ENCODE peak calls at places on chromosomes 12 and 14, in eight cellular contexts. One of them, this sample, is unnamed.
A peak's percentile ranks its signal among the peaks of the same experiment; 100 is the strongest.

GRCh38 chr12:111180830-111181726 is 187.8 kb downstream of the PHETA1 start:
- DNase-seq in astrocyte of the cerebellum: no peak
- DNase-seq in GM12865: no peak
- DNase-seq in neural progenitor cell: no peak
- DNase-seq in tibial artery: peak; percentile 89
- DNase-seq in AG10803: peak; percentile 37
- DNase-seq in astrocyte of the spinal cord: no peak
- DNase-seq in kidney: peak; percentile 91
- DNase-seq in this sample: peak; percentile 14

GRCh38 chr12:102107970-102108369 is 11.9 kb downstream of the NUP37 start:
- DNase-seq in astrocyte of the cerebellum: no peak
- DNase-seq in GM12865: no peak
- DNase-seq in neural progenitor cell: no peak
- DNase-seq in tibial artery: no peak
- DNase-seq in AG10803: no peak
- DNase-seq in astrocyte of the spinal cord: no peak
- DNase-seq in kidney: no peak
- DNase-seq in this sample: peak; percentile 12

GRCh38 chr12:13186292-13186691 is 10.2 kb upstream of the EMP1 start:
- DNase-seq in astrocyte of the cerebellum: no peak
- DNase-seq in GM12865: no peak
- DNase-seq in neural progenitor cell: no peak
- DNase-seq in tibial artery: no peak
- DNase-seq in AG10803: no peak
- DNase-seq in astrocyte of the spinal cord: no peak
- DNase-seq in kidney: no peak
- DNase-seq in this sample: no peak

GRCh38 chr12:15532364-15532977 is 210.2 kb downstream of the PTPRO start:
- DNase-seq in astrocyte of the cerebellum: peak; percentile 29
- DNase-seq in GM12865: peak; percentile 66
- DNase-seq in neural progenitor cell: peak; percentile 72
- DNase-seq in tibial artery: no peak
- DNase-seq in AG10803: peak; percentile 75
- DNase-seq in astrocyte of the spinal cord: peak; percentile 76
- DNase-seq in kidney: no peak
- DNase-seq in this sample: peak; percentile 84

GRCh38 chr14:50830044-50830931 is 674 bp downstream of the NIN start:
- DNase-seq in astrocyte of the cerebellum: no peak
- DNase-seq in GM12865: peak; percentile 78
- DNase-seq in neural progenitor cell: peak; percentile 92
- DNase-seq in tibial artery: peak; percentile 61
- DNase-seq in AG10803: peak; percentile 44
- DNase-seq in astrocyte of the spinal cord: peak; percentile 45
- DNase-seq in kidney: peak; percentile 85
- DNase-seq in this sample: peak; percentile 37

GRCh38 chr12:67208326-67209067 is 60.7 kb upstream of the CAND1 start:
- DNase-seq in astrocyte of the cerebellum: no peak
- DNase-seq in GM12865: no peak
- DNase-seq in neural progenitor cell: no peak
- DNase-seq in tibial artery: no peak
- DNase-seq in AG10803: no peak
- DNase-seq in astrocyte of the spinal cord: no peak
- DNase-seq in kidney: no peak
- DNase-seq in this sample: no peak

GRCh38 chr14:86766469-86766868 is 1226.5 kb downstream of the GALC start:
- DNase-seq in astrocyte of the cerebellum: no peak
- DNase-seq in GM12865: no peak
- DNase-seq in neural progenitor cell: no peak
- DNase-seq in tibial artery: no peak
- DNase-seq in AG10803: no peak
- DNase-seq in astrocyte of the spinal cord: no peak
- DNase-seq in kidney: no peak
- DNase-seq in this sample: no peak

GRCh38 chr12:113466770-113467153 is 4.9 kb downstream of the LHX5 start:
- DNase-seq in astrocyte of the cerebellum: no peak
- DNase-seq in GM12865: no peak
- DNase-seq in neural progenitor cell: no peak
- DNase-seq in tibial artery: no peak
- DNase-seq in AG10803: no peak
- DNase-seq in astrocyte of the spinal cord: no peak
- DNase-seq in kidney: no peak
- DNase-seq in this sample: no peak

GRCh38 chr12:3527181-3527580 is 36.2 kb downstream of the PRMT8 start:
- DNase-seq in astrocyte of the cerebellum: no peak
- DNase-seq in GM12865: no peak
- DNase-seq in neural progenitor cell: no peak
- DNase-seq in tibial artery: no peak
- DNase-seq in AG10803: peak; percentile 29
- DNase-seq in astrocyte of the spinal cord: peak; percentile 66
- DNase-seq in kidney: no peak
- DNase-seq in this sample: peak; percentile 70

GRCh38 chr12:25801621-25802243 is 156.8 kb upstream of the RASSF8 start:
- DNase-seq in astrocyte of the cerebellum: no peak
- DNase-seq in GM12865: no peak
- DNase-seq in neural progenitor cell: no peak
- DNase-seq in tibial artery: no peak
- DNase-seq in AG10803: no peak
- DNase-seq in astrocyte of the spinal cord: no peak
- DNase-seq in kidney: no peak
- DNase-seq in this sample: no peak

GRCh38 chr14:56300495-56300894 is 182.3 kb downstream of the PELI2 start:
- DNase-seq in astrocyte of the cerebellum: peak; percentile 48
- DNase-seq in GM12865: no peak
- DNase-seq in neural progenitor cell: no peak
- DNase-seq in tibial artery: no peak
- DNase-seq in AG10803: peak; percentile 17
- DNase-seq in astrocyte of the spinal cord: peak; percentile 47
- DNase-seq in kidney: no peak
- DNase-seq in this sample: peak; percentile 43

DNA sequence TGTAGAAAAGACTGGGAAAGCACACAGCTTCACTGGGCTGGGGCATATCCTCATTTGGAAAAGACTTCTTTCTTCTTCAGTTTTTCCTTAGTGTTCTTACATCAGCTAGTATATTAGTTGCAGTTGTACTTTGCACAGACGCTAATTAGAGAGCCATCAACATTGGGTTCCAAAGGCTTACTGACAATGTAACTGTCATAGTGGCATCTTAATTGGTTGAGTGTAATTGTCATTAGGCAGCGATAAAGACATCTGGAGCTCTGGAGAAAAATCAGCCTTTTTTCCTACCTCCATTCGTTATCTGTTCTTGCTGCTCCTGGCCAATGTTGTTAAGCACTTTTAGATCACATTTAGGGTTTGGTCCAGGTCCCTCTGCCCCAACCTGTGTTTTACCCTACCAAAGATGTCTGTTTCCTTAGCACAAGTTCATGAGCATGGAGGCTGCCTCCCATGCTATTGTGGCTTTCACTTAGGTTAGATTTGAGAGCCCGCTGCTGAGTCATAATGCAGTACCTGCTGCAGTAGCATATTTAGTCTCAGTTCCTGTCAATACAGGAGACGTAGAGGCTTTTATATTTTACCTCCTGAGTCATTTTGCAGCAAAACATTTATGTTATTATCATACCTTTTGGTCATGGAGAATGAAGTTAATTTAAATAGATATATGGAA is 49.2 kb downstream of the FBXW8 start:
- DNase-seq in astrocyte of the cerebellum: no peak
- DNase-seq in GM12865: peak; percentile 85
- DNase-seq in neural progenitor cell: no peak
- DNase-seq in tibial artery: no peak
- DNase-seq in AG10803: no peak
- DNase-seq in astrocyte of the spinal cord: no peak
- DNase-seq in kidney: no peak
- DNase-seq in this sample: no peak
- H3K4me3 ChIP-seq in astrocyte of the cerebellum: no peak overlapping the region
- H3K4me3 ChIP-seq in GM12865: no peak overlapping the region
- H3K4me3 ChIP-seq in neural progenitor cell: no peak overlapping the region
- H3K4me3 ChIP-seq in tibial artery: no peak overlapping the region
- H3K4me3 ChIP-seq in AG10803: no peak overlapping the region
- H3K4me3 ChIP-seq in astrocyte of the spinal cord: no peak overlapping the region
- H3K4me3 ChIP-seq in kidney: no peak overlapping the region
- H3K4me3 ChIP-seq in this sample: no peak overlapping the region

DNA sequence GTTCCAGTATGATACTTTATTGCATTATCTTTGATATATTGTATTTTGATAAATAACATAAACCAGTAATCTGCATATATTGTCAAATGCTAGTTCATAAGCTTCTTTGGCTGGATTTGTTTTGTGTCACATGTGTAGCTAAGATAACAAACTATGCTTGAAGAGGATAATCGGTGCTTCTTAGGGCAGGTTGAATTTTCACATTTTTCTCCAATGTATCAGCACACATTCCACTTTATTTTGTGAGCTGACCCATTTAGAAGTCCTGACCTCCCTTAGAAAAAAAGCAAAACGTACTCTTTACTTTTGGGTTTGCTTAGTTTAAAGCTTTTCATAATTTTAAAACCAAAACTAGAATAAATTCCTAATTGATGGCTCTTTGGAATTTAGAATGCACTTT is 277.7 kb upstream of the DDHD1 start:
- DNase-seq in astrocyte of the cerebellum: no peak
- DNase-seq in GM12865: no peak
- DNase-seq in neural progenitor cell: no peak
- DNase-seq in tibial artery: no peak
- DNase-seq in AG10803: no peak
- DNase-seq in astrocyte of the spinal cord: peak; percentile 9
- DNase-seq in kidney: no peak
- DNase-seq in this sample: peak; percentile 35
- TF ChIP-seq CTCF in astrocyte of the cerebellum: no peak
- TF ChIP-seq CTCF in GM12865: no peak
- TF ChIP-seq CTCF in neural progenitor cell: no peak
- TF ChIP-seq CTCF in tibial artery: no peak
- TF ChIP-seq CTCF in AG10803: no peak
- TF ChIP-seq CTCF in astrocyte of the spinal cord: no peak
- TF ChIP-seq CTCF in kidney: no peak
- TF ChIP-seq CTCF in this sample: no peak

GRCh38 chr12:40681148-40681547 is 11.1 kb upstream of the CNTN1 start:
- DNase-seq in astrocyte of the cerebellum: no peak
- DNase-seq in GM12865: no peak
- DNase-seq in neural progenitor cell: no peak
- DNase-seq in tibial artery: no peak
- DNase-seq in AG10803: no peak
- DNase-seq in astrocyte of the spinal cord: no peak
- DNase-seq in kidney: no peak
- DNase-seq in this sample: no peak

GRCh38 chr12:40689576-40689975 is 2.7 kb upstream of the CNTN1 start:
- DNase-seq in astrocyte of the cerebellum: no peak
- DNase-seq in GM12865: no peak
- DNase-seq in neural progenitor cell: no peak
- DNase-seq in tibial artery: no peak
- DNase-seq in AG10803: no peak
- DNase-seq in astrocyte of the spinal cord: no peak
- DNase-seq in kidney: no peak
- DNase-seq in this sample: no peak

GRCh38 chr12:40688085-40688725 is 4.0 kb upstream of the CNTN1 start:
- DNase-seq in astrocyte of the cerebellum: no peak
- DNase-seq in GM12865: no peak
- DNase-seq in neural progenitor cell: no peak
- DNase-seq in tibial artery: no peak
- DNase-seq in AG10803: no peak
- DNase-seq in astrocyte of the spinal cord: no peak
- DNase-seq in kidney: no peak
- DNase-seq in this sample: no peak

DNA sequence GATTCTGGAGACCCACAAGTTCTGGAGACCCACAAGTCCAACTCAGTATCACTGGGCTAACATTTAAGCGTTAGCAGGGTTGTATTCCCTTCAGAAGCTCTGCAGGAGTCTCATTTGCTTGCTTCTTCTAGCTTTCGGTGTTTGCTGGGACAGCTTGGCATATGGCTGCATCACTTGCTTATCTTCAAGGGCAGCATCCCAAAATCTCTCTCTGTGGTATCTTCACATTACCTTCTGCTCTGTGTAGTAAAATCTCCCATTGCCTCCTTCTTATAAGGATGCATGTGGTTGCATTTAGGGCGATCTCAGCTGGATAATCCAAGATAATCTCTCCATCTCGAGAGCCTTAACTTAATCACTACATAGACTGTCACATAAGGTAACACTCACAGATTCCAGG is 7.3 kb upstream of the CNTN1 start:
- DNase-seq in astrocyte of the cerebellum: no peak
- DNase-seq in GM12865: no peak
- DNase-seq in neural progenitor cell: no peak
- DNase-seq in tibial artery: no peak
- DNase-seq in AG10803: no peak
- DNase-seq in astrocyte of the spinal cord: no peak
- DNase-seq in kidney: no peak
- DNase-seq in this sample: no peak
- H3K4me3 ChIP-seq in astrocyte of the cerebellum: no peak overlapping the region
- H3K4me3 ChIP-seq in GM12865: no peak overlapping the region
- H3K4me3 ChIP-seq in neural progenitor cell: no peak overlapping the region
- H3K4me3 ChIP-seq in tibial artery: no peak overlapping the region
- H3K4me3 ChIP-seq in AG10803: no peak overlapping the region
- H3K4me3 ChIP-seq in astrocyte of the spinal cord: no peak overlapping the region
- H3K4me3 ChIP-seq in kidney: no peak overlapping the region
- H3K4me3 ChIP-seq in this sample: no peak overlapping the region

GRCh38 chr12:75816892-75817291 is 214.7 kb downstream of the PHLDA1 start:
- DNase-seq in astrocyte of the cerebellum: no peak
- DNase-seq in GM12865: no peak
- DNase-seq in neural progenitor cell: no peak
- DNase-seq in tibial artery: no peak
- DNase-seq in AG10803: peak; percentile 76
- DNase-seq in astrocyte of the spinal cord: peak; percentile 60
- DNase-seq in kidney: no peak
- DNase-seq in this sample: peak; percentile 74
- TF ChIP-seq CTCF in astrocyte of the cerebellum: no peak
- TF ChIP-seq CTCF in GM12865: no peak
- TF ChIP-seq CTCF in neural progenitor cell: no peak
- TF ChIP-seq CTCF in tibial artery: no peak
- TF ChIP-seq CTCF in AG10803: no peak
- TF ChIP-seq CTCF in astrocyte of the spinal cord: no peak
- TF ChIP-seq CTCF in kidney: peak; percentile 11
- TF ChIP-seq CTCF in this sample: no peak

DNA sequence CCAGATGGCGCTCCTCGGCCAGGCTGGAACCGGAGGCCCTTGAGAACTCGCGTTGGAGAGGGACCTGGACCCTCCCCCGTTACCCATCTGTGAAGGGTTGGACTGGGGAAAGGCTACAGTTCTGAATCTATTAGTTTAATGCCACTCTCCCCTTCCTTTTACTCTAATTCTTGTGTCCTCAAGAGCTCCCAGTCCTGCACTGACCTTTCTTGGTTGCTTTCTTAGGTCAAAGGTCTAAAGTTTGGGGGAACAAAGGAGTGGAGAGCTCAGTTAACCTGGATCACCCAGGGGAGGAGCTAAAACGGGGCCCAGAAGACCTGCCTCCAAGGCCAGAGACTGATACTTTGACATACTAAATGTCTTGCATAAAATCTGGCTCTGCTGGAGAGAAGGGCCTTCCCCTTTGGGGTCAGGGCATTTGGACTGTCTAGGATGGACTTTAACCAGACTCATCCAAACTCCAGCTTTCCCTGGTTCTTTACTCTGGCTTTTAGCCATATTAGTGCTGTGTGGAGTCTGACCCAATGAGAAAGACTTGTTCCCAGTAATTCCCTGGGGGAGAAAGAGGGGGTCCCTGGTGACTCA is 923 bp upstream of the MLF2 start:
- DNase-seq in astrocyte of the cerebellum: no peak
- DNase-seq in GM12865: no peak
- DNase-seq in neural progenitor cell: no peak
- DNase-seq in tibial artery: no peak
- DNase-seq in AG10803: no peak
- DNase-seq in astrocyte of the spinal cord: no peak
- DNase-seq in kidney: peak; percentile 55
- DNase-seq in this sample: no peak
- H3K4me3 ChIP-seq in astrocyte of the cerebellum: no peak overlapping the region
- H3K4me3 ChIP-seq in GM12865: no peak overlapping the region
- H3K4me3 ChIP-seq in neural progenitor cell: peak overlapping the region; percentile 8
- H3K4me3 ChIP-seq in tibial artery: peak overlapping the region; percentile 98
- H3K4me3 ChIP-seq in AG10803: peak overlapping the region; percentile 8
- H3K4me3 ChIP-seq in astrocyte of the spinal cord: no peak overlapping the region
- H3K4me3 ChIP-seq in kidney: no peak overlapping the region
- H3K4me3 ChIP-seq in this sample: no peak overlapping the region

This sample was measured in fibroblast of the aortic adventitia.